ENCODE peak calls at places on chromosomes 3 and 15, in eight cellular contexts. C is CD8-positive, alpha-beta T cell; E is body of pancreas; F is sigmoid colon; X is choroid plexus epithelial cell; T is BJ; Y is tibial nerve; L is kidney epithelial cell. Q is an unnamed sample.

GRCh38 chr3:46440531-46441294 is 24.0 kb downstream of the LTF start:
- DNase-seq in L (no peak), Y (no peak), X (no peak), E (peak), F (no peak), C (peak), T (no peak), Q (peak)

GRCh38 chr15:77568014-77568959 is 64.4 kb downstream of the LINGO1 start:
- DNase-seq in X (peak), T (no peak), Y (no peak), C (no peak), L (no peak), E (no peak), F (no peak), Q (no peak)

GRCh38 chr3:122014741-122015140 is 7.3 kb downstream of the ILDR1 start:
- DNase-seq in T (no peak), C (no peak), Y (no peak), L (no peak), X (no peak), E (no peak), F (no peak), Q (peak)

GRCh38 chr3:42085641-42086376 is 5.3 kb upstream of the TRAK1 start:
- DNase-seq in E (no peak), L (no peak), T (no peak), F (no peak), X (no peak), C (no peak), Y (no peak), Q (no peak)

GRCh38 chr15:63677778-63678177 is 80.6 kb downstream of the FBXL22 start:
- DNase-seq in Y (peak), T (no peak), C (no peak), X (no peak), L (no peak), F (no peak), E (peak), Q (no peak)

GRCh38 chr3:171282041-171282440 is 178.2 kb downstream of the TNIK start:
- DNase-seq in T (peak), F (no peak), E (peak), C (no peak), Y (no peak), L (no peak), X (peak), Q (no peak)

GRCh38 chr3:129592362-129593150 is 13.9 kb downstream of the PLXND1 start:
- DNase-seq in X (peak), T (no peak), E (peak), L (no peak), F (peak), Y (peak), C (no peak), Q (no peak)

GRCh38 chr3:196320110-196320509 is 2.1 kb upstream of the DYNLT2B start:
- DNase-seq in F (no peak), T (no peak), L (no peak), C (no peak), X (no peak), Y (no peak), E (no peak), Q (no peak)

GRCh38 chr3:165883866-165884478 is 46.7 kb upstream of the BCHE start:
- DNase-seq in L (no peak), Y (no peak), F (no peak), C (no peak), X (no peak), T (no peak), E (no peak), Q (no peak)

GRCh38 chr3:16102905-16103364 is 71.5 kb upstream of the GALNT15 start:
- DNase-seq in C (no peak), L (no peak), T (peak), Y (no peak), E (no peak), F (no peak), X (peak), Q (no peak)

GRCh38 chr3:120622870-120623718 is 27.0 kb downstream of the NDUFB4 start:
- DNase-seq in X (peak), E (no peak), C (no peak), T (peak), L (no peak), Y (no peak), F (no peak), Q (no peak)

DNA sequence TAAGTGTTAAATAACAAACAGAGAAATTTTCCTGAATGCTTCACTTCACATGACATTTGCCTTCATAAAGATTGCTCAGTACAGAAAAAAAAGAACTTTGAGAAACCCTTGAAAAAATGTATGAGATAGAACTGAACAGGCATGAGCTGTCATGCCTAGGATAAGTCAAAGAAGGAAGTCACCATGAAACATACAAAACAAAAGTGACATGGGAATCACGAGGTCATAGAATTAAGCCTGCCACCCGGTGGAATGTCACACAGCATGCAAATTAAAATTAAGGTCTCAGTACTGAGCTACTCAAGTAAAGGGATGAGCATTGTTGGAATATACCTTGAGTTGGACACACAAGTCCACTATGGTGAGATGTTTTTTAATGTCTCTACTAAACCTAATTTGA is 652.5 kb upstream of the NECTIN3 start:
- DNase-seq in E (no peak), F (no peak), L (no peak), T (no peak), Y (no peak), C (no peak), X (peak), Q (no peak)
- TF ChIP-seq CTCF in E (no peak), F (no peak), L (no peak), T (no peak), Y (no peak), C (no peak), X (no peak), Q (no peak)

GRCh38 chr3:189311521-189311920 is 139.8 kb downstream of the TPRG1 start:
- DNase-seq in Y (no peak), T (no peak), E (no peak), F (no peak), X (no peak), L (no peak), C (no peak), Q (no peak)

GRCh38 chr3:189307963-189308362 is 136.2 kb downstream of the TPRG1 start:
- DNase-seq in F (no peak), E (no peak), X (no peak), Y (no peak), T (no peak), L (no peak), C (no peak), Q (peak)

GRCh38 chr3:189305412-189305811 is 133.6 kb downstream of the TPRG1 start:
- DNase-seq in E (no peak), F (no peak), C (no peak), Y (no peak), T (no peak), L (no peak), X (no peak), Q (peak)

GRCh38 chr3:189309400-189309975 is 137.7 kb downstream of the TPRG1 start:
- DNase-seq in L (no peak), E (no peak), X (no peak), F (no peak), T (no peak), C (no peak), Y (no peak), Q (no peak)

DNA sequence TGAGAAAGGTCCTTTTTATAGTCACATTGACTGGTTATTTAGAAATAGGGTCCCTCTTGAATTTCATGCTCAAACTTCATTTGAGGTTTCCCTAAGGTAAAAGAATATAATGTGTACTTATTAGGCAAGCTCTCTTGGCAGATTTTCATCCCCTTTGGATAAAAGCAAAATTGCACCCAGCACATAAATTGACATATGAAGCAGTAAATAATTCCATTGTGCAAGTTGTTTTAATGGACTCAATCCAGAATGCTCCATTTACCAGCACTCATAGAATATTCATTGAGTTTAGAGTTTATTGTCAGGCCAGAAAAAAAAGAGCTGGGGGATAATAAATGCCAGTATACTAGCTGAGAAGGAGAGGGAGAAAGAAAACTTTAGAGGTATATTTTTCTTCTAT is 136.8 kb downstream of the TPRG1 start:
- DNase-seq in Y (no peak), L (no peak), E (no peak), T (no peak), X (no peak), F (no peak), C (no peak), Q (no peak)
- H3K4me3 ChIP-seq in Y (no peak), L (no peak), E (no peak), T (no peak), X (no peak), F (no peak), C (no peak), Q (peak)

GRCh38 chr3:38173834-38174418 is 8.6 kb downstream of the OXSR1 start:
- DNase-seq in C (no peak), X (no peak), Y (no peak), T (no peak), F (no peak), L (no peak), E (no peak), Q (no peak)
- TF ChIP-seq CTCF in C (no peak), X (no peak), Y (no peak), T (no peak), F (no peak), L (no peak), E (no peak), Q (no peak)

GRCh38 chr15:42282344-42282743 is 9.1 kb upstream of the TMEM87A start:
- DNase-seq in L (no peak), E (no peak), T (no peak), C (no peak), F (no peak), Y (no peak), X (no peak), Q (no peak)
- H3K4me3 ChIP-seq in L (no peak), E (no peak), T (no peak), C (no peak), F (no peak), Y (no peak), X (no peak), Q (no peak)

GRCh38 chr3:17686613-17687012 is 55.8 kb downstream of the TBC1D5 start:
- DNase-seq in Y (no peak), L (no peak), C (no peak), T (no peak), F (no peak), E (no peak), X (peak), Q (no peak)
- TF ChIP-seq CTCF in Y (no peak), L (peak), C (no peak), T (no peak), F (no peak), E (no peak), X (peak), Q (peak)

GRCh38 chr15:92118162-92118935 is 264.8 kb downstream of the SLCO3A1 start:
- DNase-seq in L (no peak), Y (no peak), F (peak), T (no peak), E (no peak), X (no peak), C (no peak), Q (no peak)
- H3K4me3 ChIP-seq in L (no peak), Y (no peak), F (no peak), T (no peak), E (no peak), X (no peak), C (no peak), Q (no peak)